ENCODE peak calls at places on chromosomes 5 and 9, in five cellular contexts. G is tibial nerve, L is Peyer's patch, I is stomach, K is IMR-90. J is an unnamed sample.

GRCh38 chr9:137960496-137960895 is 82.9 kb downstream of the CACNA1B start:
- DNase-seq in G (no peak), L (peak), I (peak), K (no peak), J (no peak)

GRCh38 chr5:171420429-171421231 is 1.2 kb downstream of the FGF18 start:
- DNase-seq in G (peak), L (peak), I (peak), K (peak), J (peak)

GRCh38 chr9:91884746-91885687 is 65.0 kb downstream of the ROR2 start:
- DNase-seq in G (no peak), L (no peak), I (no peak), K (peak), J (no peak)

GRCh38 chr9:124271660-124272059 is 13.9 kb downstream of the NEK6 start:
- DNase-seq in G (no peak), L (peak), I (peak), K (no peak), J (no peak)

GRCh38 chr9:126326228-126327015 is at the start of gene MVB12B:
- DNase-seq in G (no peak), L (peak), I (peak), K (peak), J (no peak)

GRCh38 chr9:96721731-96722429 is 56.0 kb downstream of the ZNF510 start:
- DNase-seq in G (no peak), L (no peak), I (no peak), K (no peak), J (no peak)

GRCh38 chr5:68418680-68419079 is 203.1 kb downstream of the PIK3R1 start:
- DNase-seq in G (no peak), L (no peak), I (no peak), K (no peak), J (no peak)

GRCh38 chr5:43401827-43402226 is 10.4 kb downstream of the CCL28 start:
- DNase-seq in G (no peak), L (no peak), I (no peak), K (peak), J (peak)

GRCh38 chr9:129182625-129183494 is 4.8 kb upstream of the IER5L start:
- DNase-seq in G (peak), L (peak), I (no peak), K (no peak), J (no peak)

GRCh38 chr9:31715250-31715649 is 669.2 kb upstream of the ACO1 start:
- DNase-seq in G (no peak), L (no peak), I (peak), K (no peak), J (no peak)

GRCh38 chr9:135394131-135394530 is 85.5 kb upstream of the PPP1R26 start:
- DNase-seq in G (no peak), L (no peak), I (no peak), K (no peak), J (no peak)

DNA sequence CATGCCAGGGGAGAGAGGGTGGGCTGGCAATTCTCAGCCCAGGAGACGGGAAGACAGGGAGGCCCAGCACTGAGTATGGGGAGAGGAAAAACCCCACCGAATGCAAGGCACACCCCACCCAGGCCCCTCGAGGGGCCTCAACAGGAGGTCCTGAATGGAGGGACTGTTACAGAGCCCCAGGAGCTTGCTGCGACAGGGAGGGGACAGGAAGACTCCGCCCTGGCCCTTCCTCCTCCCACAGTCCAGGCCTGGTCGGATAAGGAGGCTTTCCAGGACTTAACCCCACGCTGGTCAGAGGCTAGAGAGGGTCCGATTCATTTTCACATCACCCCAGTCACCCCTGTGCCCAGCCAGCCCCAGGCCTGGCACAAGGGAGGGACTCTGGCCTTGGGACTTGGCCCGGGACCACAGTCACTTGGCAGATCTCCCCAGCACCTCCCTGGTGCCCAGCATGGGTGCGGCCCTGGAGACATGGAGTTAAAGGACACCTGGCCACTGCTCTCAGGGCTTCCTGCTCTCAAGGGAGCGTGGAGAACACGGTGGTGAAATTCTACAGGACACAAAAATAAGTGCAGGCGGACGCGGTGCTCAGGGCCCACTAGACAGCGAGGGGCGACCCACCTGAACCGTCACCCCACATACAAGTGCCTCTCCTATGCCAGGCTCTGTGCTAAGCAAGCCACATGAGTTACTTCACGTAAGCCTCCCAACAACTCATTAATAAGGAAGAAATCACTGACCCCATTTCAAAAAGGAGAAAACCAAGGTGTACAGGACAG is 44.8 kb upstream of the STXBP1 start:
- DNase-seq in G (no peak), L (peak), I (peak), K (peak), J (no peak)
- TF ChIP-seq POLR2A in G (no peak), L (peak), I (no peak), K (no peak), J (no peak)

DNA sequence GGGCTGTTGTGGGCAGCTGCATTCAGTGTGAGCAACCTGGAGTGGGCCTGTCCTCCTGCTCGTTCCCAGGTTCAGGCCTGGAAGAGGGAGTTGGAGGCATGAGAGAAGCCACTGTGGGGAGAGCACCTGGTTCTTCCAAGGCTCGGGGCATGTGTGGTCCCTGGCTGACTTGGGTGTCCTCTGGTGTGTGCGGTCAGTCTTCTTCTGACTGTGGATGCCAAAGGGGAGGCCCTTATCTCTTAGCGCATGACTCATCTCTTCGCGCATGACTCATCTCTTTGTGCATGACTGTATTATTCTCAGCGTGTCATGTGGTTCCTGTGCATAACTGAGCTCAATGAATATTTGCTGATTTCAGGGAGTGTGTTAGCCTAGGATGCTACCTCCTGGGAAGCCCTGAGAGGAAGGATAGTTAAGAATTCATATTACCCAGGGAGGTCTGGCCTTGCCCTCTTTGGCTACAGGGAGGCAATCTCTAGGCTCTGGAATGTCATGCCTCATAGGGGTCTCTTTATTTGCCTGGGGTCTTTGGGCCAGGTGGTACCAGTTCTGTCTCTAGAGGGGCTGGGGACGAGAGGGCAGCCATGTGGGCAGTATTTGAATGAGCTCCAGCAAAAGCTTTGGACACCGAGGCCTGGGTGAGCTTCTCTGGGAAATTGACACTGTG is 188.7 kb downstream of the HSPA4 start:
- DNase-seq in G (peak), L (no peak), I (peak), K (peak), J (no peak)
- TF ChIP-seq POLR2A in G (no peak), L (no peak), I (no peak), K (no peak), J (no peak)

GRCh38 chr5:37554938-37555337 is 175.8 kb downstream of the WDR70 start:
- DNase-seq in G (no peak), L (no peak), I (no peak), K (no peak), J (no peak)

GRCh38 chr5:37554403-37554739 is 175.3 kb downstream of the WDR70 start:
- DNase-seq in G (no peak), L (no peak), I (no peak), K (no peak), J (no peak)

GRCh38 chr5:37549411-37549810 is 170.3 kb downstream of the WDR70 start:
- DNase-seq in G (no peak), L (no peak), I (no peak), K (no peak), J (no peak)

GRCh38 chr5:37553720-37554402 is 174.7 kb downstream of the WDR70 start:
- DNase-seq in G (no peak), L (no peak), I (no peak), K (peak), J (no peak)

GRCh38 chr5:37552770-37553719 is 173.9 kb downstream of the WDR70 start:
- DNase-seq in G (no peak), L (no peak), I (no peak), K (peak), J (no peak)
- TF ChIP-seq POLR2A in G (no peak), L (no peak), I (no peak), K (no peak), J (no peak)

DNA sequence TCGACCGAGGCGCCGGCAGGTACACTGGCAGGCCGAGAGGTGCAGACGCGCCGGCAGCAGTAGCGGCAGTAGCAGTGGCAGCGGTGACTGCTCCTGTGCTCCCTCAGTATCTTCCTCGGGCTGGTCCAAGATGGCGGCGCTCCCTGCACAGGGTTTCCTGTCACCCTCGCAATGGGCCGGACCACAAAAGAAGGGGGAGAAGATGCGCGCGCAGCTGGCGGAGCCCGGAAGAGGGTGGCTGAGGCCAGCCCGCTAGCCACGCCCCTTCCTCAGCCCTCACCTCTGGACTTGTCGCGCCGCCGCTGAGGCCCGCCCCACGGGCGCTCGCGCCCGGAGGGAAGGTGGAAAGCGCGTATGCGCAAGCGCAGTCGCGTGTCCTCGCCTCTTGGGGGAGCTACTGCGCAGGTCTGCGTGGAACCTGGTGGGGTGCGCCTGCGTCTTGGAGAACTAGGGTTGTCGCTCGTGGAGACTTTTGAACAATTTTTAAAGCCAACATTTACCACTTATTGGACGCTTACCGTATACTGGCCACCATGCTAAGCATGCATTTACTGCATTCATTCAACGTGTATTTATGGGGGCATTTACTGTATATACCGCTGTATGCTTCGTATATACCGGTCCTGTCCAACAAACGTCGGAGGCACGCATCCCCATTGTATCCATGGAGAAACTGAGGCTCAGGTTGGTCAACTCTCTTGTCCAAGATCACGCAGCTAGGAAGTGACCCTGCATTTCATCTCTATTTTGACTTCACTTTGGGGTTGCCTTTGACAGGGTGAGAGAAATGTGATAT is at the start of gene RAB14:
- DNase-seq in G (peak), L (peak), I (peak), K (peak), J (peak)
- TF ChIP-seq POLR2A in G (peak), L (peak), I (no peak), K (peak), J (no peak)

GRCh38 chr5:177361418-177362101 is 3.8 kb downstream of the RGS14 start:
- DNase-seq in G (no peak), L (no peak), I (no peak), K (no peak), J (no peak)

GRCh38 chr5:177362102-177362868 is 4.6 kb downstream of the RGS14 start:
- DNase-seq in G (no peak), L (no peak), I (peak), K (no peak), J (no peak)

GRCh38 chr5:177364159-177364962 is 6.6 kb downstream of the RGS14 start:
- DNase-seq in G (no peak), L (peak), I (no peak), K (no peak), J (no peak)

GRCh38 chr5:177363565-177363964 is 5.8 kb downstream of the RGS14 start:
- DNase-seq in G (no peak), L (no peak), I (no peak), K (no peak), J (no peak)

DNA sequence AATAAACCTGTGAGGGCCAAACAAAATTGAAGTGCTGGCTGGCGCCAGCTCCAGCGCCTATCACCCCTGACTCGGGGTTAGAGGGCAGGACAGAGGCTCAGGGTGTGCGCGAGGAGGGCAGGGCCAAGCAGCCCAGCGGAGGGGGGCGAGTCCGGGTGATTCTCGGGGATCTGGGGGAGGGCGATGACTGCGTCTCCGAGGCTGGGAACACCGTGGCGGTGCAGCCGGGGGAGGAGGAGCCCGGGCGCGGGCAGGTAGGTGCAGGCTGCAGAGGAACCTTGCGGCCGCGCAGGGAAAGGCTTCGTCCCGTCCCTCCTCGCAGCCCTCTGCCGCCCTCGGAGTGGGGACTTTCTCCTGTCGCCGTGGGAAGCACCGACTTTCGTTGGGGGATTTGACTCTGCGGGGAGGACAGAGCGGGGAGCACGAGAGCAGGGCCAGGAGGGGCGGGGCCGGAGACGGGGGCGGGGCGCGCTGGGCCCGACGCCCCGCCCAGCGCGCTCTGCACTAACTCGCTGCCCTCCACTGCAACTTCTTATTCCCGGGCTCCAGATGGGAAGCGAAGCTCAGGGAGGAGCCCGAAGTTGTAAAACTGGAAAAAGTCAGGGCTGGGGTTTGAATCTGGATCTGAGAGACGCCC is 5.3 kb downstream of the RGS14 start:
- DNase-seq in G (peak), L (peak), I (peak), K (no peak), J (no peak)
- TF ChIP-seq POLR2A in G (no peak), L (no peak), I (no peak), K (no peak), J (no peak)